ENCODE peak calls at places on chromosomes 13 and 19, in six cellular contexts. M, S, C, Z, R and N are unnamed samples. For H3K4me1, the result is how much of the 10 kb centered on the place peaks cover.

GRCh38 chr13:82439159-82439904 is 1442.9 kb downstream of the SLITRK1 start:
- ATAC-seq in M (no peak), Z (no peak), S (no peak), C (no peak), R (no peak), N (no peak)

GRCh38 chr13:40060318-40061007 is 405.0 kb downstream of the COG6 start:
- ATAC-seq in R (peak), S (no peak), Z (peak), M (no peak), C (no peak), N (peak)

GRCh38 chr13:20714563-20715339 is 11.3 kb downstream of the IL17D start:
- ATAC-seq in R (peak), C (no peak), S (no peak), M (no peak), Z (peak), N (peak)

GRCh38 chr19:5974721-5975387 is 3.1 kb downstream of the RANBP3 start:
- ATAC-seq in M (no peak), C (no peak), S (no peak), Z (peak), R (no peak), N (no peak)

GRCh38 chr13:113098163-113098732 is 7.3 kb upstream of the F7 start:
- ATAC-seq in C (no peak), Z (no peak), S (no peak), M (no peak), R (peak), N (no peak)

GRCh38 chr19:23098988-23099387 is 17.8 kb upstream of the ZNF730 start:
- ATAC-seq in Z (no peak), M (no peak), S (peak), R (no peak), C (no peak), N (no peak)

GRCh38 chr13:46469064-46469463 is 82.0 kb upstream of the RUBCNL start:
- ATAC-seq in M (no peak), Z (no peak), S (no peak), C (no peak), R (peak), N (peak)

GRCh38 chr19:15318241-15318691 is 14.1 kb downstream of the BRD4 start:
- ATAC-seq in S (no peak), C (no peak), R (peak), M (no peak), Z (no peak), N (no peak)

GRCh38 chr13:113816248-113816924 is 47.5 kb downstream of the GAS6 start:
- ATAC-seq in R (no peak), M (no peak), C (peak), S (no peak), Z (no peak), N (no peak)

GRCh38 chr13:113179374-113180230 is 21.2 kb downstream of the PROZ start:
- ATAC-seq in S (peak), Z (no peak), R (no peak), M (no peak), C (no peak), N (no peak)

GRCh38 chr13:45537506-45537905 is 72.8 kb downstream of the COG3 start:
- ATAC-seq in Z (no peak), S (no peak), M (no peak), R (no peak), C (no peak), N (no peak)

GRCh38 chr13:53151692-53152421 is 123.2 kb downstream of the OLFM4 start:
- ATAC-seq in R (peak), S (peak), C (no peak), Z (peak), M (no peak), N (no peak)

GRCh38 chr13:46149272-46150133 is 32.5 kb downstream of the LCP1 start:
- ATAC-seq in C (no peak), Z (no peak), R (no peak), S (no peak), M (no peak), N (no peak)

GRCh38 chr13:101627556-101627943 is 175.1 kb downstream of the ITGBL1 start:
- ATAC-seq in S (no peak), M (peak), Z (peak), C (no peak), R (peak), N (no peak)

GRCh38 chr19:52518646-52519045 is 8.8 kb upstream of the ZNF808 start:
- ATAC-seq in R (no peak), S (no peak), C (no peak), Z (no peak), M (no peak), N (no peak)

GRCh38 chr13:75214846-75215245 is 267.1 kb downstream of the TBC1D4 start:
- ATAC-seq in S (no peak), Z (no peak), C (no peak), R (no peak), M (no peak), N (no peak)

GRCh38 chr13:44932850-44933251 is 56.4 kb downstream of the NUFIP1 start:
- ATAC-seq in S (no peak), R (peak), Z (no peak), M (no peak), C (no peak), N (peak)

GRCh38 chr13:66341038-66341437 is 889.1 kb downstream of the PCDH9 start:
- ATAC-seq in M (no peak), C (no peak), S (no peak), R (no peak), Z (no peak), N (no peak)

GRCh38 chr13:20796791-20797513 is 23.2 kb upstream of the EEF1AKMT1 start:
- ATAC-seq in M (no peak), S (no peak), R (no peak), C (no peak), Z (no peak), N (no peak)

GRCh38 chr19:18990128-18990708 is 43.1 kb downstream of the SUGP2 start:
- ATAC-seq in Z (peak), S (peak), C (no peak), R (no peak), M (peak), N (no peak)

GRCh38 chr13:80939581-80939980 is 598.7 kb upstream of the SPRY2 start:
- ATAC-seq in M (no peak), R (no peak), S (no peak), Z (no peak), C (peak), N (no peak)

GRCh38 chr13:113843864-113844556 is 19.9 kb downstream of the GAS6 start:
- ATAC-seq in S (peak), C (peak), R (no peak), M (no peak), Z (no peak), N (no peak)

GRCh38 chr19:45418812-45419211 is 4.9 kb downstream of the ERCC1 start:
- ATAC-seq in R (no peak), S (no peak), Z (no peak), C (no peak), M (no peak), N (no peak)

DNA sequence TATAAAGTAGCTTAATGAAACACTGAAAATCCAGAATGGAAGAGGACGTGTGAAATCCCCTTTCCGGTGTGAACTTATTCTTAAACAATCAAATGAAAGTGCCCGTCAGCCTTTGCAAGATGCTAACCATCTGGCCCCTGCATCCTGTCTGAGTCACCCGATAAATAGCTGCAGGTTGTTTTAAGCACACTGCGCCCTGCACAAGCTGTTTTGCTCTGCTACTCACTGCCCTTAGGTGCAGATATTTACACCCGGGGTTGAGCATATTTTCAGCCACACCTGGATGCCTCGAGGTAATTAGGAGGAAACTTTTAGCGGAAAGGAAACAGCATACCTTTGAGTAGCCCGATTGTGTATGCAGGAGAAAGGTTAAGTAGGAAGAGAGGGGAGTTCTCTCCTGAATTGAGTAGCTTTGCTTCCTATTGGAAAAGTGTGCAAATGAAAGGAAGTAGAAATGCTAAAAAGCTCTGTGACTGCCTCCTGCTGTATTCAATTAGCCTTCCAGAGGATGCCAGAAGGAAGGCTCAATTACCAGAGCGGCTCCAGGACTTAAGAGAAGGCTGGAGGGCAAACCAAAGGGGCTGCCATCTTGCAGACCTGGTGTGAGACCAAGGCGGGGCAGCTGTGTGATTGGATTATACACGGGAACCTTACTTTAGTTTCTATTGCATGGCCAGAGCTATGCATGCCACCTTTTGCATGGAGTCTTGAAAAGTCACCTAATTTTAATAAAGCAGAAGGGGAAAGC is 42.5 kb downstream of the IRS2 start:
- ATAC-seq in Z (no peak), M (peak), S (peak), C (peak), R (no peak), N (no peak)
- TF ChIP-seq POLR2AphosphoS5 in Z (no peak), M (no peak), S (no peak), C (no peak), R (no peak), N (peak)

GRCh38 chr19:633786-634639 is 676 bp upstream of the POLRMT start:
- ATAC-seq in M (no peak), Z (no peak), R (peak), S (no peak), C (no peak), N (peak)
- H3K27ac ChIP-seq in M (peak), Z (peak), R (no peak), S (peak), C (peak), N (no peak)

GRCh38 chr13:51833980-51834379 is 11.0 kb downstream of the TMEM272 start:
- ATAC-seq in Z (no peak), S (no peak), R (no peak), C (no peak), M (no peak), N (no peak)
- H3K4me1 ChIP-seq in Z (under half), S (under half), R (under half), C (under half), M (under half), N (under half)

GRCh38 chr19:21463449-21464105 is 41.8 kb upstream of the ZNF429 start:
- ATAC-seq in R (peak), C (no peak), S (peak), Z (no peak), M (peak), N (no peak)
- TF ChIP-seq POLR2AphosphoS5 in R (no peak), C (no peak), S (peak), Z (no peak), M (peak), N (no peak)

GRCh38 chr19:46715620-46716012 is 1.3 kb downstream of the PRKD2 start:
- ATAC-seq in Z (no peak), R (no peak), S (no peak), M (no peak), C (no peak), N (no peak)
- H3K27ac ChIP-seq in Z (peak), R (peak), S (peak), M (peak), C (peak), N (peak)

GRCh38 chr13:99385161-99385560 is 78.0 kb upstream of the GPR183 start:
- ATAC-seq in S (no peak), M (no peak), Z (no peak), R (no peak), C (no peak), N (no peak)
- H3K4me1 ChIP-seq in S (under half), M (under half), Z (under half), R (under half), C (under half), N (under half)

GRCh38 chr19:36847968-36848367 is 2.7 kb upstream of the ZNF345 start:
- ATAC-seq in S (no peak), M (no peak), R (no peak), Z (no peak), C (no peak), N (no peak)

GRCh38 chr19:36851898-36852297 is 1.2 kb downstream of the ZNF345 start:
- ATAC-seq in M (no peak), C (no peak), S (no peak), R (no peak), Z (no peak), N (no peak)

GRCh38 chr19:36849701-36850645 is 703 bp upstream of the ZNF345 start:
- ATAC-seq in R (peak), S (peak), M (peak), Z (peak), C (no peak), N (peak)

DNA sequence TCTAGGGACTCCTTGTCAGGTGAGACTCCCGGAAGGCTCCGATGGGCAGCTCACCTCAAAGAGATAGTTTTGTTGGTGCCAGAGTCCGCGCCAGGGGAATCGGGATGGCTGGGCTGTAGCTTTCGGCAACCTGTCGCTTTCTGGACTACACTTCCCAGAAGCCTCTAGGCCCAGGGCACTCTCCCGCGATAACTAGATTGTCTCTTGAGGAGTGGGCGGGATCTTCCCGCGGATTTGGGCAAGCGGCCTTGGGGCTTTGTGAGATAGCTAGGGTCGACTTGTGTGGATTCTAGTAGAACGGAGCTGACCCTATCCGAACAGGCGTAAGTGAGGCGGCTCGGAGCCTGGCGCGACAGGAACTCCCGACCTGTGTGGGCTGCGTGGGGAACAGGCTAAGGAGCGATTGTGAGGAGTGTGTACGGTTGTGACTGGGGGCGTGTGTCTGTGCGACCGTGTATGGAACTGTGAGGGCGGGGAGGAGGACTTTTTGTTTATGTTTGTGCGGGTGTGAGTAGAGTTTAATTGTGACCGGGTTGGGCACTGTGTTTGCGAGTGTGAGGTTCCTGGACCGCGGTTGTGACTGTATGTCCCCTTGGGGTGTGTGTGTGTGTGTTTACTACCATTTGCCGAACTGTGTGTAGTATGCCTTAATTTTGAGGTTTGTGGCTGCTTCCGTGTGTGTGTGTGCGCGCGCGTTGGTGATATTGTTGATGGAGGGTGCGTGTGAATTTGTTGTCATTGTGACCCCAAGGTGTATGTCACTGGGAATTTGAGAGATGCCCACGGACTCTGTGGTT is at the start of gene ZNF345:
- ATAC-seq in Z (peak), M (peak), R (peak), S (peak), C (no peak), N (peak)
- TF ChIP-seq POLR2AphosphoS5 in Z (peak), M (no peak), R (peak), S (no peak), C (no peak), N (peak)

GRCh38 chr19:48470281-48470680 is 1.1 kb downstream of the CYTH2 start:
- ATAC-seq in M (no peak), S (no peak), Z (no peak), C (no peak), R (no peak), N (no peak)
- H3K27ac ChIP-seq in M (peak), S (peak), Z (peak), C (peak), R (peak), N (no peak)

GRCh38 chr13:79395881-79396280 is 10.2 kb downstream of the RBM26 start:
- ATAC-seq in C (no peak), Z (no peak), R (no peak), S (no peak), M (no peak), N (no peak)
- H3K4me1 ChIP-seq in C (under half), Z (half or more), R (under half), S (under half), M (under half), N (under half)

GRCh38 chr19:49931293-49932040 is 2.2 kb upstream of the NUP62 start:
- ATAC-seq in S (no peak), M (no peak), R (no peak), Z (no peak), C (no peak), N (no peak)
- TF ChIP-seq POLR2AphosphoS5 in S (no peak), M (peak), R (no peak), Z (no peak), C (no peak), N (no peak)